ENCODE peak calls at places on chromosomes 3 and 15, in six cellular contexts. F is M059J, N is NCI-H1417, V is ACHN, L is AG10803, T is testis. A is an unnamed sample.

GRCh38 chr3:176987901-176988300 is 209.4 kb downstream of the TBL1XR1 start:
- DNase-seq in F (peak), N (no peak), V (no peak), L (peak), T (peak), A (peak)

GRCh38 chr3:132443421-132443820 is 26.1 kb downstream of the DNAJC13 start:
- DNase-seq in F (peak), N (no peak), V (no peak), L (no peak), T (no peak), A (no peak)

GRCh38 chr15:31347067-31347975 is 20.7 kb downstream of the KLF13 start:
- DNase-seq in F (no peak), N (no peak), V (no peak), L (no peak), T (no peak), A (no peak)

GRCh38 chr3:25156526-25157075 is 271.5 kb upstream of the RARB start:
- DNase-seq in F (peak), N (no peak), V (peak), L (peak), T (no peak), A (no peak)

GRCh38 chr3:188889070-188889491 is 282.7 kb upstream of the TPRG1 start:
- DNase-seq in F (no peak), N (no peak), V (no peak), L (no peak), T (no peak), A (no peak)

GRCh38 chr3:139433089-139433488 is 43.2 kb downstream of the RBP2 start:
- DNase-seq in F (no peak), N (no peak), V (no peak), L (no peak), T (no peak), A (no peak)

GRCh38 chr3:113678773-113679172 is 17.7 kb downstream of the USF3 start:
- DNase-seq in F (no peak), N (no peak), V (no peak), L (no peak), T (no peak), A (no peak)

GRCh38 chr15:83030021-83030420 is 18.6 kb upstream of the C15orf40 start:
- DNase-seq in F (peak), N (no peak), V (peak), L (no peak), T (no peak), A (no peak)

GRCh38 chr3:135896613-135897012 is 68.9 kb upstream of the PPP2R3A start:
- DNase-seq in F (peak), N (no peak), V (peak), L (peak), T (no peak), A (no peak)

GRCh38 chr3:79729096-79729495 is 38.7 kb downstream of the ROBO1 start:
- DNase-seq in F (peak), N (peak), V (peak), L (no peak), T (peak), A (no peak)

GRCh38 chr3:58009026-58009748 is 965 bp downstream of the FLNB start:
- DNase-seq in F (no peak), N (peak), V (no peak), L (no peak), T (peak), A (peak)

GRCh38 chr3:101195951-101196713 is 124.2 kb downstream of the IMPG2 start:
- DNase-seq in F (peak), N (peak), V (peak), L (peak), T (no peak), A (no peak)

GRCh38 chr15:38610748-38611147 is 46.1 kb upstream of the RASGRP1 start:
- DNase-seq in F (no peak), N (no peak), V (no peak), L (no peak), T (no peak), A (no peak)